ENCODE peak calls at places on chromosomes 1 and 21, in eight cellular contexts. Q is stimulated activated CD4-positive, alpha-beta T cell treated with anti-CD3 and anti-CD28 coated beads, Interleukin-4, amount 100 ng/mL, for 1 hour; G is mesothelial cell of epicardium; V is T-helper 1 cell; P is mucosa of gallbladder; N is kidney epithelial cell; C is fibroblast of the conjunctiva; X is activated CD4-positive, CD25-positive, alpha-beta regulatory T cell treated with anti-CD3 and anti-CD28 coated beads, Interleukin-2, amount 50 U/mL, for 16 hours. J is an unnamed sample.

GRCh38 chr1:83762419-83762818 is 236.5 kb downstream of the TTLL7 start:
- DNase-seq in G (no peak), C (no peak), V (no peak), Q (no peak), P (no peak), X (no peak), N (no peak), J (no peak)

GRCh38 chr21:42862123-42862475 is 17.2 kb downstream of the WDR4 start:
- DNase-seq in V (no peak), P (no peak), C (no peak), G (no peak), N (no peak), Q (no peak), X (no peak), J (no peak)

GRCh38 chr1:62295921-62296451 is 23.2 kb downstream of the KANK4 start:
- DNase-seq in G (no peak), C (peak), N (no peak), X (no peak), Q (no peak), V (no peak), P (no peak), J (no peak)

GRCh38 chr1:231808990-231809389 is 182.4 kb downstream of the DISC1 start:
- DNase-seq in X (no peak), G (no peak), V (no peak), P (no peak), N (no peak), Q (no peak), C (no peak), J (no peak)

GRCh38 chr1:21184266-21184665 is 7.6 kb upstream of the EIF4G3 start:
- DNase-seq in Q (no peak), V (no peak), G (no peak), N (no peak), P (no peak), C (no peak), X (no peak), J (no peak)

GRCh38 chr1:205687242-205687641 is 6.9 kb upstream of the SLC45A3 start:
- DNase-seq in C (no peak), X (no peak), Q (no peak), N (no peak), V (no peak), G (no peak), P (no peak), J (no peak)

GRCh38 chr1:216055004-216055403 is 368.2 kb downstream of the USH2A start:
- DNase-seq in N (no peak), C (no peak), X (no peak), G (no peak), Q (no peak), P (no peak), V (no peak), J (no peak)

GRCh38 chr1:208476825-208477170 is 232.6 kb upstream of the PLXNA2 start:
- DNase-seq in Q (no peak), C (no peak), G (no peak), N (no peak), X (no peak), V (no peak), P (no peak), J (no peak)

GRCh38 chr1:234989479-234990327 is 138.9 kb downstream of the TOMM20 start:
- DNase-seq in Q (no peak), X (no peak), G (no peak), C (no peak), N (no peak), V (no peak), P (no peak), J (no peak)

GRCh38 chr1:235865565-235866206 is 1.0 kb downstream of the LYST start:
- DNase-seq in Q (no peak), C (no peak), X (no peak), G (no peak), V (no peak), N (no peak), P (no peak), J (no peak)

GRCh38 chr1:203402609-203403337 is 51.9 kb upstream of the FMOD start:
- DNase-seq in V (no peak), P (no peak), Q (no peak), C (peak), G (peak), N (peak), X (no peak), J (no peak)

GRCh38 chr1:20386682-20387081 is 96.0 kb downstream of the VWA5B1 start:
- DNase-seq in Q (no peak), V (no peak), G (no peak), C (no peak), X (no peak), N (no peak), P (no peak), J (no peak)

GRCh38 chr1:14217384-14217783 is 381.1 kb upstream of the KAZN start:
- DNase-seq in V (no peak), Q (no peak), N (no peak), X (no peak), G (no peak), P (no peak), C (no peak), J (no peak)

GRCh38 chr1:218616681-218617080 is 271.5 kb downstream of the TGFB2 start:
- DNase-seq in N (no peak), X (no peak), G (no peak), V (no peak), C (no peak), P (no peak), Q (no peak), J (no peak)

GRCh38 chr1:77016371-77016770 is 149.1 kb downstream of the ST6GALNAC5 start:
- DNase-seq in P (no peak), N (no peak), Q (no peak), X (no peak), G (no peak), C (no peak), V (no peak), J (no peak)

GRCh38 chr1:221706862-221707582 is 34.9 kb downstream of the DUSP10 start:
- DNase-seq in V (no peak), P (no peak), Q (no peak), N (no peak), X (no peak), G (no peak), C (no peak), J (no peak)

GRCh38 chr1:201531551-201532425 is 7.1 kb upstream of the NAV1 start:
- DNase-seq in Q (no peak), P (no peak), N (no peak), G (no peak), C (no peak), X (no peak), V (no peak), J (no peak)